ENCODE peak calls at places on chromosomes 16 and 17, in ten cellular contexts. One of them, this sample, is unnamed.
A peak's percentile ranks its signal among the peaks of the same experiment; 100 is the strongest.

GRCh38 chr17:62996221-62996620 is 30.2 kb downstream of the TANC2 start:
- DNase-seq in body of pancreas: no peak
- DNase-seq in right lobe of liver: no peak
- DNase-seq in Peyer's patch: no peak
- DNase-seq in heart left ventricle: no peak
- DNase-seq in endothelial cell of umbilical vein: no peak
- DNase-seq in tibial nerve: no peak
- DNase-seq in stomach: no peak
- DNase-seq in transverse colon: no peak
- DNase-seq in prostate gland: no peak
- DNase-seq in this sample: no peak

GRCh38 chr17:7888184-7888920 is at the start of gene CHD3:
- DNase-seq in body of pancreas: peak; percentile 58
- DNase-seq in right lobe of liver: no peak
- DNase-seq in Peyer's patch: peak; percentile 18
- DNase-seq in heart left ventricle: no peak
- DNase-seq in endothelial cell of umbilical vein: no peak
- DNase-seq in tibial nerve: no peak
- DNase-seq in stomach: peak; percentile 61
- DNase-seq in transverse colon: peak; percentile 45
- DNase-seq in prostate gland: peak; percentile 87
- DNase-seq in this sample: no peak

GRCh38 chr17:78828470-78829185 is 12.0 kb downstream of the USP36 start:
- DNase-seq in body of pancreas: no peak
- DNase-seq in right lobe of liver: no peak
- DNase-seq in Peyer's patch: no peak
- DNase-seq in heart left ventricle: no peak
- DNase-seq in endothelial cell of umbilical vein: peak; percentile 35
- DNase-seq in tibial nerve: no peak
- DNase-seq in stomach: no peak
- DNase-seq in transverse colon: no peak
- DNase-seq in prostate gland: no peak
- DNase-seq in this sample: no peak

GRCh38 chr17:66508896-66509843 is 206.8 kb downstream of the PRKCA start:
- DNase-seq in body of pancreas: peak; percentile 74
- DNase-seq in right lobe of liver: peak; percentile 41
- DNase-seq in Peyer's patch: no peak
- DNase-seq in heart left ventricle: no peak
- DNase-seq in endothelial cell of umbilical vein: peak; percentile 62
- DNase-seq in tibial nerve: no peak
- DNase-seq in stomach: peak; percentile 83
- DNase-seq in transverse colon: peak; percentile 84
- DNase-seq in prostate gland: peak; percentile 91
- DNase-seq in this sample: peak; percentile 39

GRCh38 chr17:64133546-64134215 is 3.7 kb upstream of the ERN1 start:
- DNase-seq in body of pancreas: peak; percentile 64
- DNase-seq in right lobe of liver: no peak
- DNase-seq in Peyer's patch: no peak
- DNase-seq in heart left ventricle: no peak
- DNase-seq in endothelial cell of umbilical vein: peak; percentile 76
- DNase-seq in tibial nerve: no peak
- DNase-seq in stomach: no peak
- DNase-seq in transverse colon: no peak
- DNase-seq in prostate gland: no peak
- DNase-seq in this sample: peak; percentile 56

GRCh38 chr17:13962716-13963115 is 106.6 kb upstream of the COX10 start:
- DNase-seq in body of pancreas: no peak
- DNase-seq in right lobe of liver: no peak
- DNase-seq in Peyer's patch: no peak
- DNase-seq in heart left ventricle: no peak
- DNase-seq in endothelial cell of umbilical vein: no peak
- DNase-seq in tibial nerve: no peak
- DNase-seq in stomach: no peak
- DNase-seq in transverse colon: no peak
- DNase-seq in prostate gland: no peak
- DNase-seq in this sample: no peak

GRCh38 chr17:12619444-12620199 is 46.1 kb upstream of the MYOCD start:
- DNase-seq in body of pancreas: no peak
- DNase-seq in right lobe of liver: no peak
- DNase-seq in Peyer's patch: no peak
- DNase-seq in heart left ventricle: no peak
- DNase-seq in endothelial cell of umbilical vein: no peak
- DNase-seq in tibial nerve: peak; percentile 54
- DNase-seq in stomach: no peak
- DNase-seq in transverse colon: no peak
- DNase-seq in prostate gland: no peak
- DNase-seq in this sample: no peak

GRCh38 chr17:80877095-80877828 is 114.4 kb upstream of the CHMP6 start:
- DNase-seq in body of pancreas: no peak
- DNase-seq in right lobe of liver: peak; percentile 11
- DNase-seq in Peyer's patch: peak; percentile 56
- DNase-seq in heart left ventricle: no peak
- DNase-seq in endothelial cell of umbilical vein: no peak
- DNase-seq in tibial nerve: no peak
- DNase-seq in stomach: no peak
- DNase-seq in transverse colon: peak; percentile 16
- DNase-seq in prostate gland: no peak
- DNase-seq in this sample: no peak

DNA sequence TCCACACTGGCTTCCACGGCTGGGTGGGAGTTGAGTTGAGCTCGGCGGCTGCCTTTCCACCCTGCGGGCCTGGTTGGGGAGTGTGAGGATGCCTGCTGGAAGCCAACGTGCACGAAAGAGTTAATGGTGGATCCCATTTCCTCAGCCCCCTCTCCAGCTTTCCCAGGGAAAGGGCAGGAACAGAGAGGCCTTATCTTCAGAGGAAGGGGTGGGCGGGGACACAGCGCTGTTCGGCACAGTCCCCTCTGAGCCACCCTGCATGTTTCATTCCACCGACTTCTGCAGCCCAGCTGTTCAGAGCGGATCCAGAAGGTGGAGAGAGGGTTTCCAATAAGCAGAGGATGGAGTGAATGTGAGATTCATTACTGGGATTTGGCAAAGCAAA is 295.3 kb downstream of the SEC14L1 start:
- DNase-seq in body of pancreas: no peak
- DNase-seq in right lobe of liver: no peak
- DNase-seq in Peyer's patch: no peak
- DNase-seq in heart left ventricle: peak; percentile 79
- DNase-seq in endothelial cell of umbilical vein: peak; percentile 57
- DNase-seq in tibial nerve: no peak
- DNase-seq in stomach: no peak
- DNase-seq in transverse colon: no peak
- DNase-seq in prostate gland: no peak
- DNase-seq in this sample: no peak
- TF ChIP-seq POLR2A in body of pancreas: no peak
- TF ChIP-seq POLR2A in right lobe of liver: no peak
- TF ChIP-seq POLR2A in Peyer's patch: no peak
- TF ChIP-seq POLR2A in heart left ventricle: no peak
- TF ChIP-seq POLR2A in endothelial cell of umbilical vein: no peak
- TF ChIP-seq POLR2A in tibial nerve: no peak
- TF ChIP-seq POLR2A in stomach: no peak
- TF ChIP-seq POLR2A in transverse colon: no peak
- TF ChIP-seq POLR2A in prostate gland: no peak
- TF ChIP-seq POLR2A in this sample: no peak

GRCh38 chr16:56632160-56632847 is at the start of gene MT1M:
- DNase-seq in body of pancreas: peak; percentile 79
- DNase-seq in right lobe of liver: peak; percentile 72
- DNase-seq in Peyer's patch: no peak
- DNase-seq in heart left ventricle: peak; percentile 44
- DNase-seq in endothelial cell of umbilical vein: no peak
- DNase-seq in tibial nerve: no peak
- DNase-seq in stomach: peak; percentile 69
- DNase-seq in transverse colon: peak; percentile 43
- DNase-seq in prostate gland: peak; percentile 39
- DNase-seq in this sample: peak; percentile 48

GRCh38 chr16:56630134-56630533 is 2.3 kb upstream of the MT1M start:
- DNase-seq in body of pancreas: no peak
- DNase-seq in right lobe of liver: no peak
- DNase-seq in Peyer's patch: no peak
- DNase-seq in heart left ventricle: no peak
- DNase-seq in endothelial cell of umbilical vein: no peak
- DNase-seq in tibial nerve: no peak
- DNase-seq in stomach: no peak
- DNase-seq in transverse colon: no peak
- DNase-seq in prostate gland: no peak
- DNase-seq in this sample: no peak

GRCh38 chr16:56629531-56629930 is 2.9 kb upstream of the MT1M start:
- DNase-seq in body of pancreas: no peak
- DNase-seq in right lobe of liver: no peak
- DNase-seq in Peyer's patch: no peak
- DNase-seq in heart left ventricle: no peak
- DNase-seq in endothelial cell of umbilical vein: no peak
- DNase-seq in tibial nerve: no peak
- DNase-seq in stomach: no peak
- DNase-seq in transverse colon: no peak
- DNase-seq in prostate gland: no peak
- DNase-seq in this sample: no peak

GRCh38 chr16:56631832-56632159 is 663 bp upstream of the MT1M start:
- DNase-seq in body of pancreas: no peak
- DNase-seq in right lobe of liver: no peak
- DNase-seq in Peyer's patch: no peak
- DNase-seq in heart left ventricle: no peak
- DNase-seq in endothelial cell of umbilical vein: no peak
- DNase-seq in tibial nerve: no peak
- DNase-seq in stomach: no peak
- DNase-seq in transverse colon: no peak
- DNase-seq in prostate gland: no peak
- DNase-seq in this sample: no peak

GRCh38 chr16:56631197-56631596 is 1.3 kb upstream of the MT1M start:
- DNase-seq in body of pancreas: no peak
- DNase-seq in right lobe of liver: no peak
- DNase-seq in Peyer's patch: no peak
- DNase-seq in heart left ventricle: no peak
- DNase-seq in endothelial cell of umbilical vein: no peak
- DNase-seq in tibial nerve: no peak
- DNase-seq in stomach: no peak
- DNase-seq in transverse colon: no peak
- DNase-seq in prostate gland: no peak
- DNase-seq in this sample: no peak
- H3K27me3 ChIP-seq in body of pancreas: no peaks in the 10 kb centered on the region
- H3K27me3 ChIP-seq in right lobe of liver: no peaks in the 10 kb centered on the region
- H3K27me3 ChIP-seq in Peyer's patch: no peaks in the 10 kb centered on the region
- H3K27me3 ChIP-seq in heart left ventricle: no peaks in the 10 kb centered on the region
- H3K27me3 ChIP-seq in endothelial cell of umbilical vein: peaks cover 19% of the 10 kb centered on the region
- H3K27me3 ChIP-seq in tibial nerve: no peaks in the 10 kb centered on the region
- H3K27me3 ChIP-seq in stomach: peaks cover 43% of the 10 kb centered on the region
- H3K27me3 ChIP-seq in transverse colon: peaks cover 46% of the 10 kb centered on the region
- H3K27me3 ChIP-seq in prostate gland: peaks cover 4% of the 10 kb centered on the region
- H3K27me3 ChIP-seq in this sample: peaks cover 7% of the 10 kb centered on the region

GRCh38 chr16:81081007-81081406 is 4.0 kb upstream of the C16orf46 start:
- DNase-seq in body of pancreas: no peak
- DNase-seq in right lobe of liver: no peak
- DNase-seq in Peyer's patch: no peak
- DNase-seq in heart left ventricle: no peak
- DNase-seq in endothelial cell of umbilical vein: no peak
- DNase-seq in tibial nerve: no peak
- DNase-seq in stomach: no peak
- DNase-seq in transverse colon: no peak
- DNase-seq in prostate gland: no peak
- DNase-seq in this sample: no peak

GRCh38 chr16:81073560-81074330 is 3.3 kb downstream of the C16orf46 start:
- DNase-seq in body of pancreas: no peak
- DNase-seq in right lobe of liver: no peak
- DNase-seq in Peyer's patch: no peak
- DNase-seq in heart left ventricle: no peak
- DNase-seq in endothelial cell of umbilical vein: no peak
- DNase-seq in tibial nerve: no peak
- DNase-seq in stomach: no peak
- DNase-seq in transverse colon: no peak
- DNase-seq in prostate gland: no peak
- DNase-seq in this sample: no peak

GRCh38 chr16:81080233-81080632 is 3.2 kb upstream of the C16orf46 start:
- DNase-seq in body of pancreas: no peak
- DNase-seq in right lobe of liver: no peak
- DNase-seq in Peyer's patch: no peak
- DNase-seq in heart left ventricle: no peak
- DNase-seq in endothelial cell of umbilical vein: no peak
- DNase-seq in tibial nerve: no peak
- DNase-seq in stomach: no peak
- DNase-seq in transverse colon: no peak
- DNase-seq in prostate gland: no peak
- DNase-seq in this sample: no peak

GRCh38 chr16:81076566-81077076 is 417 bp downstream of the C16orf46 start:
- DNase-seq in body of pancreas: peak; percentile 86
- DNase-seq in right lobe of liver: peak; percentile 93
- DNase-seq in Peyer's patch: peak; percentile 96
- DNase-seq in heart left ventricle: peak; percentile 90
- DNase-seq in endothelial cell of umbilical vein: no peak
- DNase-seq in tibial nerve: peak; percentile 96
- DNase-seq in stomach: peak; percentile 92
- DNase-seq in transverse colon: peak; percentile 93
- DNase-seq in prostate gland: peak; percentile 86
- DNase-seq in this sample: peak; percentile 95

DNA sequence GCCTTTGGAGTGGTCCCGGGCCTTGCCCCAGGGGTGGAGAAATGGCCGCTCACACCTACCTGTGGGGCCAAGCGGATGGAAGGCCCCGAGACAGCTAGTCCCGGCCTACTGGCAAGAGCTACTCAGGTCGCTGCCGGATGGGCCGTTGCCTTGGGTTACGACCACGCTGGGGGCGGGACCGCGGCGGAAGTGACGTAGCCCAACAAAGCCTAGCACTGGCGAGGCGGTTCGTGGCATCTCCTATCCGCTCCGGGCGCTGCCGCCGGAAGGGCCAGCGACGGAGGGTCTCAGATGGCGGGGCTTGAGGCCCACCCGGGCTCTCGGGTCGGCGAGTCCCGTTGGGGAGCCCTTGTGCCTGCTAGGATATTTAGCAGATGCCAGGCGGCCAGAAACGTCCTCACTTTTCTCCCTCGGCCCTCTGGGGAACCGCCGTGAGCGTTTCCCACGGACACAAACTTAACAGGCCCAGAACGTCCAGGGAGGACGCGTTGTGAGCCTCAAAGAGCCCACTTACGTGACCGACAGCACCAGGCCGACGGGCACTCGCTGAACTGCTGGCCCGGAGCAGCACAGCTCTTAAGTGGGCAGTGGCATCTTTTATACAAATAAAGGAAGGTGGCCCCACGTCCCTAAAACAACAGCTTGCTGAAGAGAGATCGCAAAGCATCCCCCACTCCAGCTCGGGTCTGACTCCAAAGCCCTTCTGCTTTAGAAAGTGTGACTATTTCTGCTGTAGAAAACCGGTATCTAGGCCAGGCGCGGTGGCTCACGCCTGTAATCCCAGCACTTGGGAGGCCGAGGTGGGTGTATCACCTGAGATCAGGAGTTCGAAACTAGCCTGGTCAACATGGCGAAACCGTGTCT is at the start of gene C16orf46:
- DNase-seq in body of pancreas: peak; percentile 98
- DNase-seq in right lobe of liver: peak; percentile 96
- DNase-seq in Peyer's patch: peak; percentile 97
- DNase-seq in heart left ventricle: peak; percentile 97
- DNase-seq in endothelial cell of umbilical vein: peak; percentile 97
- DNase-seq in tibial nerve: peak; percentile 97
- DNase-seq in stomach: peak; percentile 99
- DNase-seq in transverse colon: peak; percentile 99
- DNase-seq in prostate gland: peak; percentile 96
- DNase-seq in this sample: peak; percentile 99
- TF ChIP-seq CTCF in body of pancreas: no peak
- TF ChIP-seq CTCF in right lobe of liver: no peak
- TF ChIP-seq CTCF in Peyer's patch: no peak
- TF ChIP-seq CTCF in heart left ventricle: no peak
- TF ChIP-seq CTCF in endothelial cell of umbilical vein: no peak
- TF ChIP-seq CTCF in tibial nerve: no peak
- TF ChIP-seq CTCF in stomach: no peak
- TF ChIP-seq CTCF in transverse colon: no peak
- TF ChIP-seq CTCF in prostate gland: no peak
- TF ChIP-seq CTCF in this sample: no peak

DNA sequence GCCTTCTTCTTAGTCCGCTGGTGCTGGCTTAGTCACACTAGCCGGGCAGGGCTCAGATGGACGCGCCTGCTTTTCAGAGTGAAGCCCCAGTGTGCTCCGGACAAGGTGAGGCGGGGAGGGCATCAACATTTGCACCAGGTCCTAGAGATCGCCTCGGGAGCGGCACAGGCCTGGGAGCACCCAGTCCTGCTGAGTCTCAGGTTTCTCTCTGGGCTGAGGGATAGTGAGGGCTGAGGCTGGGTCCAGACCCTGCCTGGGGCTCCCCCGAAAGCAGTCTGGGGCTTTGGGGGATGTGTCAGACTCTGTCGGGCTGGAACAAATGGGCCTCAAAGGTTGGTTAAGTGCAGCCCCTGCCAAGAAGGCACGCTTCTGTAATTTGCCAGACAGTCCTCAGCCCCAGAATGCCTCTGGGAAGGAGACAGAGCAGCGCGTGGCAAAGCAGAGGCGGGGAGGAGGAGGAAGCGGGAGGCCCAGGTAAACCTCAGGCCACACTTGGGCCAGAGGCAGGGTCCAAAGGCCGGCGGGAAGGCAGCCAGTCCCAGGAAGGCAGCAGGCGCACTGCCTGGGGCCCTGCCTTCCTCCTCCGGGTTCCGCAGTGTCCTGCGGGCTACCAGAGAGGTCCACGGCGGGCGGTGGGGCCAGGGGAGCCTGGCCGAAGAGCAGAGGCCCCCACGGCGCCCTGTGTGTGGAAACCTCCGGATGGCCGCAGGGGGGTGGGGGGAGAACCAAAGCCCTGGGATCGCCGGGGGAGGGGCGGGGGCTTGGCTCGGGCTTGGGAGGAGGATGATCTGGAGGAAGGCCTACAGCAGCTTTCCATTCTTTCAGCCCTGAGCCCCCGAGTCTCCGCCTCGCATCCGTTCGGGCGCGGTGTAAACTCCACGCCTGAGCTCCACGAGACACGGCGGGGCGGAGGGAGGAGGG is 39.5 kb upstream of the ATP2A3 start:
- DNase-seq in body of pancreas: peak; percentile 84
- DNase-seq in right lobe of liver: peak; percentile 82
- DNase-seq in Peyer's patch: no peak
- DNase-seq in heart left ventricle: peak; percentile 54
- DNase-seq in endothelial cell of umbilical vein: no peak
- DNase-seq in tibial nerve: no peak
- DNase-seq in stomach: peak; percentile 81
- DNase-seq in transverse colon: peak; percentile 79
- DNase-seq in prostate gland: no peak
- DNase-seq in this sample: no peak
- TF ChIP-seq POLR2A in body of pancreas: no peak
- TF ChIP-seq POLR2A in right lobe of liver: no peak
- TF ChIP-seq POLR2A in Peyer's patch: no peak
- TF ChIP-seq POLR2A in heart left ventricle: no peak
- TF ChIP-seq POLR2A in endothelial cell of umbilical vein: no peak
- TF ChIP-seq POLR2A in tibial nerve: no peak
- TF ChIP-seq POLR2A in stomach: no peak
- TF ChIP-seq POLR2A in transverse colon: peak; percentile 30
- TF ChIP-seq POLR2A in prostate gland: no peak
- TF ChIP-seq POLR2A in this sample: no peak

This sample was measured in adrenal gland.